ENCODE peak calls at places on chromosomes 2 and 18, in nine cellular contexts. I is EL; D is activated naive CD4-positive, alpha-beta T cell treated with anti-CD3 and anti-CD28 coated beads for 36 hours; S is amniotic stem cell; V is WERI-Rb-1; W is transverse colon; T is lung; B is ELF-1; C is lung microvascular endothelial cell. A is an unnamed sample.
A peak's percentile ranks its signal among the peaks of the same experiment; 100 is the strongest.

GRCh38 chr2:230661072-230661957 is 51.3 kb upstream of the CAB39 start:
- DNase-seq in I (no peak), D (peak; percentile 90), S (no peak), V (no peak), W (no peak), T (no peak), B (no peak), C (no peak), A (no peak)

GRCh38 chr2:43294973-43295603 is 68.7 kb upstream of the ZFP36L2 start:
- DNase-seq in I (no peak), D (no peak), S (no peak), V (no peak), W (no peak), T (no peak), B (no peak), C (no peak), A (no peak)

GRCh38 chr2:219645631-219646527 is 18.4 kb downstream of the SLC4A3 start:
- DNase-seq in I (peak; percentile 80), D (no peak), S (no peak), V (no peak), W (no peak), T (no peak), B (peak; percentile 68), C (peak; percentile 52), A (no peak)

GRCh38 chr2:83196225-83196624 is 1262.9 kb downstream of the SUCLG1 start:
- DNase-seq in I (peak; percentile 54), D (no peak), S (peak; percentile 5), V (no peak), W (no peak), T (no peak), B (no peak), C (peak; percentile 47), A (peak; percentile 18)

GRCh38 chr18:8948471-8949149 is 153.9 kb upstream of the NDUFV2 start:
- DNase-seq in I (peak; percentile 96), D (no peak), S (peak; percentile 51), V (no peak), W (no peak), T (no peak), B (peak; percentile 47), C (peak; percentile 34), A (no peak)

GRCh38 chr18:70380915-70381896 is 92.4 kb downstream of the SOCS6 start:
- DNase-seq in I (no peak), D (peak; percentile 19), S (no peak), V (no peak), W (peak; percentile 86), T (no peak), B (peak; percentile 75), C (peak; percentile 42), A (peak; percentile 58)

GRCh38 chr2:98455494-98455976 is 10.9 kb downstream of the INPP4A start:
- DNase-seq in I (peak; percentile 26), D (peak; percentile 66), S (no peak), V (no peak), W (no peak), T (peak; percentile 26), B (no peak), C (peak; percentile 82), A (no peak)

GRCh38 chr2:89850881-89851582 is 1159.6 kb downstream of the RPIA start:
- DNase-seq in I (no peak), D (no peak), S (no peak), V (no peak), W (no peak), T (no peak), B (no peak), C (no peak), A (no peak)

GRCh38 chr2:2669316-2669715 is 338.2 kb upstream of the MYT1L start:
- DNase-seq in I (no peak), D (no peak), S (no peak), V (no peak), W (no peak), T (no peak), B (no peak), C (no peak), A (no peak)

GRCh38 chr2:9594361-9595063 is 36.3 kb downstream of the YWHAQ start:
- DNase-seq in I (peak; percentile 74), D (peak; percentile 21), S (peak; percentile 31), V (no peak), W (no peak), T (peak; percentile 55), B (no peak), C (peak; percentile 81), A (peak; percentile 10)

GRCh38 chr2:212548459-212548815 is 9.8 kb upstream of the ERBB4 start:
- DNase-seq in I (peak; percentile 47), D (no peak), S (no peak), V (no peak), W (no peak), T (no peak), B (no peak), C (peak; percentile 28), A (no peak)

GRCh38 chr2:165874445-165875039 is 79.0 kb downstream of the TTC21B start:
- DNase-seq in I (peak; percentile 55), D (peak; percentile 13), S (peak; percentile 41), V (no peak), W (no peak), T (no peak), B (no peak), C (peak; percentile 65), A (peak; percentile 56)

GRCh38 chr2:176895158-176895557 is 317.4 kb upstream of the HNRNPA3 start:
- DNase-seq in I (no peak), D (no peak), S (no peak), V (no peak), W (no peak), T (no peak), B (no peak), C (no peak), A (no peak)

GRCh38 chr18:43671431-43671830 is 394.1 kb upstream of the SYT4 start:
- DNase-seq in I (peak; percentile 38), D (no peak), S (no peak), V (no peak), W (no peak), T (no peak), B (no peak), C (no peak), A (no peak)

GRCh38 chr2:25971596-25971995 is 10.7 kb downstream of the KIF3C start:
- DNase-seq in I (no peak), D (no peak), S (no peak), V (no peak), W (no peak), T (no peak), B (no peak), C (no peak), A (no peak)

GRCh38 chr2:2703792-2704191 is 372.7 kb upstream of the MYT1L start:
- DNase-seq in I (no peak), D (no peak), S (no peak), V (no peak), W (no peak), T (no peak), B (no peak), C (no peak), A (no peak)

GRCh38 chr2:119674711-119675500 is 4.1 kb upstream of the TMEM177 start:
- DNase-seq in I (no peak), D (no peak), S (no peak), V (no peak), W (no peak), T (no peak), B (no peak), C (no peak), A (no peak)

GRCh38 chr2:36368438-36368837 is 12.9 kb downstream of the CRIM1 start:
- DNase-seq in I (no peak), D (no peak), S (no peak), V (no peak), W (no peak), T (no peak), B (no peak), C (no peak), A (no peak)

GRCh38 chr2:140863713-140864112 is 1267.1 kb downstream of the LRP1B start:
- DNase-seq in I (peak; percentile 50), D (no peak), S (peak; percentile 24), V (no peak), W (no peak), T (no peak), B (no peak), C (peak; percentile 52), A (peak; percentile 37)

GRCh38 chr2:25276569-25277465 is 64.9 kb downstream of the DNMT3A start:
- DNase-seq in I (peak; percentile 28), D (peak; percentile 88), S (no peak), V (no peak), W (peak; percentile 60), T (peak; percentile 53), B (peak; percentile 79), C (peak; percentile 47), A (peak; percentile 95)

GRCh38 chr2:127598711-127599110 is 47.2 kb upstream of the GPR17 start:
- DNase-seq in I (peak; percentile 64), D (no peak), S (no peak), V (no peak), W (no peak), T (no peak), B (no peak), C (no peak), A (no peak)

GRCh38 chr2:20668470-20668869 is 1.5 kb downstream of the GDF7 start:
- DNase-seq in I (no peak), D (no peak), S (no peak), V (no peak), W (no peak), T (no peak), B (no peak), C (no peak), A (no peak)

GRCh38 chr2:43068730-43069517 is 157.5 kb downstream of the ZFP36L2 start:
- DNase-seq in I (no peak), D (no peak), S (no peak), V (no peak), W (peak; percentile 2), T (no peak), B (no peak), C (no peak), A (peak; percentile 2)

GRCh38 chr2:195018462-195018861 is 638.6 kb upstream of the SLC39A10 start:
- DNase-seq in I (no peak), D (no peak), S (no peak), V (no peak), W (no peak), T (no peak), B (no peak), C (no peak), A (no peak)

A was measured in iPS-NIHi11.